ENCODE peak calls at places on chromosomes 2 and 18, in four cellular contexts. Y is IMR-90, D is stomach, W is vagina. P is an unnamed sample.

GRCh38 chr2:10813085-10813748 is 632 bp upstream of the PDIA6 start:
- DNase-seq in D (no peak), Y (peak; percentile 36), W (no peak), P (no peak)

GRCh38 chr2:9142551-9143263 is 63.9 kb upstream of the ASAP2 start:
- DNase-seq in W (peak; percentile 94), D (peak; percentile 89), Y (peak; percentile 92), P (peak; percentile 89)

GRCh38 chr2:157627594-157628281 is 926 bp downstream of the ACVR1C start:
- DNase-seq in W (no peak), Y (peak; percentile 3), D (peak; percentile 49), P (no peak)

GRCh38 chr2:107255744-107256143 is 369.8 kb upstream of the ST6GAL2 start:
- DNase-seq in Y (no peak), W (no peak), D (no peak), P (no peak)

GRCh38 chr18:27400001-27400400 is 214.9 kb upstream of the CHST9 start:
- DNase-seq in W (no peak), D (no peak), Y (no peak), P (no peak)

GRCh38 chr2:114546511-114546910 is 104.1 kb downstream of the DPP10 start:
- DNase-seq in Y (no peak), D (no peak), W (no peak), P (no peak)

GRCh38 chr2:14633031-14633430 is 514 bp downstream of the LRATD1 start:
- DNase-seq in W (no peak), Y (no peak), D (peak; percentile 30), P (no peak)

GRCh38 chr2:173754169-173754568 is 211.0 kb downstream of the SP3 start:
- DNase-seq in W (no peak), Y (no peak), D (no peak), P (no peak)

GRCh38 chr2:221629478-221629877 is 57.4 kb upstream of the EPHA4 start:
- DNase-seq in W (no peak), D (no peak), Y (peak; percentile 87), P (peak; percentile 38)

GRCh38 chr2:197786010-197786877 is 1.1 kb upstream of the BOLL start:
- DNase-seq in Y (no peak), D (peak; percentile 56), W (no peak), P (no peak)

GRCh38 chr18:55419939-55420664 is 167.9 kb downstream of the TCF4 start:
- DNase-seq in W (no peak), Y (no peak), D (no peak), P (no peak)

GRCh38 chr18:58671941-58672565 is 788 bp downstream of the MALT1 start:
- DNase-seq in W (no peak), D (peak; percentile 52), Y (peak; percentile 36), P (no peak)

GRCh38 chr2:168912466-168913170 is 11.5 kb downstream of the G6PC2 start:
- DNase-seq in W (no peak), D (peak; percentile 29), Y (peak; percentile 4), P (no peak)

GRCh38 chr2:84931384-84931821 is 25.9 kb downstream of the TMSB10 start:
- DNase-seq in Y (no peak), W (no peak), D (no peak), P (no peak)

GRCh38 chr2:159140070-159140774 is 146.3 kb downstream of the WDSUB1 start:
- DNase-seq in Y (peak; percentile 92), W (no peak), D (no peak), P (peak; percentile 38)

GRCh38 chr18:78238404-78239089 is 741.1 kb upstream of the SALL3 start:
- DNase-seq in W (no peak), D (no peak), Y (no peak), P (no peak)

GRCh38 chr2:217685255-217685605 is 317.6 kb downstream of the TNS1 start:
- DNase-seq in D (peak; percentile 56), W (peak; percentile 93), Y (peak; percentile 95), P (no peak)

GRCh38 chr2:215396595-215397313 is 39.1 kb downstream of the FN1 start:
- DNase-seq in D (no peak), W (no peak), Y (peak; percentile 82), P (no peak)

GRCh38 chr2:30527859-30528258 is 80.8 kb downstream of the LCLAT1 start:
- DNase-seq in W (no peak), Y (peak; percentile 52), D (peak; percentile 36), P (no peak)

GRCh38 chr2:231124833-231125232 is at the start of gene HTR2B:
- DNase-seq in W (no peak), D (no peak), Y (peak; percentile 35), P (no peak)

GRCh38 chr18:12422936-12423335 is 15.2 kb downstream of the PRELID3A start:
- DNase-seq in Y (no peak), D (no peak), W (no peak), P (no peak)

DNA sequence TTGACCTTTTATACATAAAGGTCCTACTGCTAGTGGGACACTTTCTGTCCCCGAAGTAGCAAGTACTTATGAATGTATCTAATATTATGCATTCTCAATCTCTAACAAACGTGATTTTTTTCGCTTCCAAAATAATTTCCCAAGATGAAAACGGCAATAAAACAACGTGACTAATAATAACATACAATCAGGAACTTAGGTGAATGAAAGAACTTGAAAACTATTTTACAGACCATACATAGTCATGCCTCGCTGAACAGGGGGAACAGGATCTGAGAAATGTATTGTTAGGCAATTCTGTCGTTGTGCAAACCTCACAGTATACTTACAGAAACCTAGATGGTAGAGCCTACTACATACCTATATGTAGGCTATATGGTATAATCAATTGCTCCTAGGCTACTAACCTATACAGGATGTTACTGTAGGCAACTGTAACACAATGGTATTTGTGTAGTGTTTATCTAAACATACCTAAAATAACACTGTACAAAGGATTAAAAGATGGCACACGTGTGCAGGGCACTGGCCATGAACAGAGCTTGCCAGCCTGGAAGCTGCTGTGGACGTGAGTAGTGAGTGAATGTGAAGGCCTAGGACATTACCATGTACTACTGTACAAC is 2.5 kb downstream of the RTN4 start:
- DNase-seq in W (no peak), D (no peak), Y (peak; percentile 39), P (no peak)
- TF ChIP-seq POLR2A in W (no peak), D (no peak), Y (no peak), P (no peak)

GRCh38 chr2:45610281-45611019 is 617 bp downstream of the SRBD1 start:
- DNase-seq in Y (peak; percentile 59), W (no peak), D (peak; percentile 47), P (peak; percentile 34)
- TF ChIP-seq POLR2A in Y (no peak), W (no peak), D (no peak), P (no peak)

GRCh38 chr2:239394346-239394945 is 6.4 kb downstream of the HDAC4 start:
- DNase-seq in D (no peak), W (no peak), Y (no peak), P (no peak)

GRCh38 chr2:239393941-239394340 is 6.9 kb downstream of the HDAC4 start:
- DNase-seq in Y (peak; percentile 27), W (no peak), D (no peak), P (no peak)

GRCh38 chr2:239392072-239392357 is 8.8 kb downstream of the HDAC4 start:
- DNase-seq in Y (no peak), D (no peak), W (no peak), P (no peak)

GRCh38 chr2:239392688-239393400 is 8.0 kb downstream of the HDAC4 start:
- DNase-seq in D (no peak), Y (no peak), W (no peak), P (no peak)

DNA sequence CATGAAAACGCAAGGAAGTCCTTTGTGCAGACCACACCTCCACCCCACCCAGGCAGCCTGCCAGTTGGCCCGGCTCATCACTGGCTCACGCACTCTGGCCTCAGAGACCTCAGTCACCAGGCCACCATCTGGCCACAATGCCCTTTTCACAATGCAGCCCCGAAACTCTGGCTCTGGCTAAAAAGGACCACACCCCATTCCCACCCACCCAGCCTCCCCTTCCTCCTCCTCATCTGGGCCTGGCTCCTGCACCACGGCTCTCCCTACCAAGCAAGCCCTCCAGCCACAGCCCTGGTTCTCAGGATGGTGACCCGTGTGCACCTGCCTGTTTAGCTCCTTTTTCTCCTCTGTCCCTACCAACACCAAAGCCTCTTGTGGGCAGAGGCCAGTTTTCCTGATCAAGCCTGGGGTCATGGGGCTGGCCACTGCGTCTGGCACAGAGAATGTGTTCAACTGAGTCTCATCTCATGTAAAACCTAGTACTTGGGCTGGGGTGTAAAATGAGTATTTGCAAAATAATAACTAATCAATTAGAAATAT is 7.3 kb downstream of the HDAC4 start:
- DNase-seq in Y (no peak), W (no peak), D (peak; percentile 37), P (no peak)
- TF ChIP-seq POLR2A in Y (no peak), W (no peak), D (no peak), P (no peak)

DNA sequence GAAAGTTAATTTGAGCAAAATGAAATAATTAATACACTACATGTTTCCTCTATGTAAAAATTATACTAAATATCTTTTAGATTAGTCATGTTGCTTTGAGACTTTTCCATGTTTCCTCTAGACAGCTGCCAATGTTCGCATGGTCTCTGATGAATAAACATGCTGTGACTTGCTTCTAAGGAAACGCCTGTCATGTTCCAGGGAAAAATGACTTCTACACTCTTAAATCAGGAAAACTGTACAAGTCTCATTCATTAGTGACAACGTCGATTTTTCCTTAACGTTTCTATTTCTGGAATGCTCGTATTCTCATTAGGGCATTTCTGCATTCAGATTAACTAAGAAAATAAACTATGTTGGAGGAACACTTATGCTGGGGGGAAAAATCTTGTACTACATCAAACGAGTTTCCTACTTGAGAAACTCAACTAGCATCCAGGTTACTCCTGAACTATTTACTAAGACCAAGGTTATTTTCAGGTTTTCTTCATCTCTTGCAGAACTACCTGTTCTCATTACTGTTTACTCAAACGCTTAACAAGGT is 1.6 kb downstream of the COBLL1 start:
- DNase-seq in D (no peak), Y (peak; percentile 18), W (no peak), P (no peak)
- TF ChIP-seq POLR2A in D (no peak), Y (no peak), W (no peak), P (no peak)

DNA sequence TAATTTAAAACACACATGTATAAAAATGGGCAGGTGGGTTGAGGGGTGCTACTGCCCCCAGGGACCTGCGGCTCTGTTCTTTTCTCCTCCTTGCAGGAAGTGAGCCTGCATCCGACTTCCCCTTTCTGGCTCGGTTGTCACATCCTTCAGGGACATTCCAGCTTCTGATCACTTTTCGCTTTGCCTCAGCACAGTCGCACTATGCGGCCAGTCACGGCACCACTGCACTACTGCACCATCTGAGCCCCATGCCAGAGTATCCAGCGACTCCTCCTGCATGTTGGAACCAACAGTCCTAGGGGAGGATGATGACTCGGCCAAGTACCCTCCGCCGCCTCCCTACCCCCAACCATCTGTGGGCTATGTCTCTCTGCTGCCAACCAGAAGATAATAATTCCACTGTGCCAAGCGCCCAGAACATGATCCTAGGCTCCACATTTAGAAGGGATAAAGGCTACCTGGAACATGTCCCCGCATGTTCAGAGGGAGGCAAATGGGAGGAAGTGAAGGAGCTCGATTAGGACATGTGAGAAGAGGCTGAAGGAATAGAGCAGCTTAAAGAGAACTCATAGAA is 17.6 kb downstream of the CDC42EP3 start:
- DNase-seq in W (no peak), D (no peak), Y (no peak), P (no peak)
- TF ChIP-seq POLR2A in W (no peak), D (no peak), Y (no peak), P (no peak)